ENCODE peak calls at places on chromosome 4, in nine cellular contexts. One of them, this sample, is unnamed.

GRCh38 chr4:108272046-108272445 is 103.3 kb upstream of the LEF1 start:
- DNase-seq in endodermal cell: no peak
- DNase-seq in left ventricle myocardium inferior: no peak
- DNase-seq in MM.1S: no peak
- DNase-seq in psoas muscle: no peak
- DNase-seq in ovary: no peak
- DNase-seq in cardiac muscle cell: no peak
- DNase-seq in GM23338: no peak
- DNase-seq in heart left ventricle: no peak
- DNase-seq in this sample: no peak

GRCh38 chr4:150647008-150647407 is 65.1 kb downstream of the MAB21L2 start:
- DNase-seq in endodermal cell: no peak
- DNase-seq in left ventricle myocardium inferior: no peak
- DNase-seq in MM.1S: no peak
- DNase-seq in psoas muscle: no peak
- DNase-seq in ovary: no peak
- DNase-seq in cardiac muscle cell: no peak
- DNase-seq in GM23338: no peak
- DNase-seq in heart left ventricle: no peak
- DNase-seq in this sample: peak

GRCh38 chr4:168613869-168614268 is 117.0 kb downstream of the PALLD start:
- DNase-seq in endodermal cell: no peak
- DNase-seq in left ventricle myocardium inferior: no peak
- DNase-seq in MM.1S: no peak
- DNase-seq in psoas muscle: no peak
- DNase-seq in ovary: no peak
- DNase-seq in cardiac muscle cell: no peak
- DNase-seq in GM23338: no peak
- DNase-seq in heart left ventricle: no peak
- DNase-seq in this sample: no peak

GRCh38 chr4:167897116-167897515 is 195.2 kb upstream of the ANXA10 start:
- DNase-seq in endodermal cell: peak
- DNase-seq in left ventricle myocardium inferior: no peak
- DNase-seq in MM.1S: no peak
- DNase-seq in psoas muscle: no peak
- DNase-seq in ovary: no peak
- DNase-seq in cardiac muscle cell: peak
- DNase-seq in GM23338: peak
- DNase-seq in heart left ventricle: no peak
- DNase-seq in this sample: peak

GRCh38 chr4:189087981-189088380 is 852.7 kb upstream of the FRG1 start:
- DNase-seq in endodermal cell: no peak
- DNase-seq in left ventricle myocardium inferior: no peak
- DNase-seq in MM.1S: no peak
- DNase-seq in psoas muscle: no peak
- DNase-seq in ovary: no peak
- DNase-seq in cardiac muscle cell: no peak
- DNase-seq in GM23338: no peak
- DNase-seq in heart left ventricle: no peak
- DNase-seq in this sample: no peak

GRCh38 chr4:15649914-15650545 is 5.1 kb downstream of the FBXL5 start:
- DNase-seq in endodermal cell: peak
- DNase-seq in left ventricle myocardium inferior: no peak
- DNase-seq in MM.1S: peak
- DNase-seq in psoas muscle: no peak
- DNase-seq in ovary: no peak
- DNase-seq in cardiac muscle cell: peak
- DNase-seq in GM23338: peak
- DNase-seq in heart left ventricle: peak
- DNase-seq in this sample: peak

GRCh38 chr4:25207997-25208396 is 25.8 kb upstream of the PI4K2B start:
- DNase-seq in endodermal cell: no peak
- DNase-seq in left ventricle myocardium inferior: no peak
- DNase-seq in MM.1S: no peak
- DNase-seq in psoas muscle: no peak
- DNase-seq in ovary: no peak
- DNase-seq in cardiac muscle cell: no peak
- DNase-seq in GM23338: no peak
- DNase-seq in heart left ventricle: no peak
- DNase-seq in this sample: no peak

GRCh38 chr4:51843309-51844156 is 580 bp downstream of the DCUN1D4 start:
- DNase-seq in endodermal cell: peak
- DNase-seq in left ventricle myocardium inferior: peak
- DNase-seq in MM.1S: peak
- DNase-seq in psoas muscle: peak
- DNase-seq in ovary: peak
- DNase-seq in cardiac muscle cell: peak
- DNase-seq in GM23338: peak
- DNase-seq in heart left ventricle: peak
- DNase-seq in this sample: peak

GRCh38 chr4:26736621-26737020 is 124.0 kb upstream of the STIM2 start:
- DNase-seq in endodermal cell: no peak
- DNase-seq in left ventricle myocardium inferior: no peak
- DNase-seq in MM.1S: no peak
- DNase-seq in psoas muscle: no peak
- DNase-seq in ovary: no peak
- DNase-seq in cardiac muscle cell: no peak
- DNase-seq in GM23338: no peak
- DNase-seq in heart left ventricle: no peak
- DNase-seq in this sample: no peak

GRCh38 chr4:105126311-105127153 is 20.1 kb upstream of the TET2 start:
- DNase-seq in endodermal cell: no peak
- DNase-seq in left ventricle myocardium inferior: no peak
- DNase-seq in MM.1S: no peak
- DNase-seq in psoas muscle: no peak
- DNase-seq in ovary: no peak
- DNase-seq in cardiac muscle cell: peak
- DNase-seq in GM23338: no peak
- DNase-seq in heart left ventricle: no peak
- DNase-seq in this sample: peak

GRCh38 chr4:89129080-89129640 is 17.8 kb downstream of the TIGD2 start:
- DNase-seq in endodermal cell: no peak
- DNase-seq in left ventricle myocardium inferior: no peak
- DNase-seq in MM.1S: no peak
- DNase-seq in psoas muscle: no peak
- DNase-seq in ovary: no peak
- DNase-seq in cardiac muscle cell: peak
- DNase-seq in GM23338: no peak
- DNase-seq in heart left ventricle: no peak
- DNase-seq in this sample: peak

GRCh38 chr4:5444918-5445517 is 263.3 kb downstream of the EVC2 start:
- DNase-seq in endodermal cell: peak
- DNase-seq in left ventricle myocardium inferior: no peak
- DNase-seq in MM.1S: no peak
- DNase-seq in psoas muscle: no peak
- DNase-seq in ovary: no peak
- DNase-seq in cardiac muscle cell: no peak
- DNase-seq in GM23338: no peak
- DNase-seq in heart left ventricle: no peak
- DNase-seq in this sample: no peak

GRCh38 chr4:56606385-56606784 is 74.7 kb downstream of the HOPX start:
- DNase-seq in endodermal cell: no peak
- DNase-seq in left ventricle myocardium inferior: no peak
- DNase-seq in MM.1S: no peak
- DNase-seq in psoas muscle: no peak
- DNase-seq in ovary: no peak
- DNase-seq in cardiac muscle cell: no peak
- DNase-seq in GM23338: peak
- DNase-seq in heart left ventricle: no peak
- DNase-seq in this sample: no peak

GRCh38 chr4:111842336-111842735 is 302.9 kb upstream of the FAM241A start:
- DNase-seq in endodermal cell: no peak
- DNase-seq in left ventricle myocardium inferior: no peak
- DNase-seq in MM.1S: no peak
- DNase-seq in psoas muscle: no peak
- DNase-seq in ovary: no peak
- DNase-seq in cardiac muscle cell: no peak
- DNase-seq in GM23338: no peak
- DNase-seq in heart left ventricle: no peak
- DNase-seq in this sample: peak

GRCh38 chr4:140943887-140944515 is 187.8 kb upstream of the TBC1D9 start:
- DNase-seq in endodermal cell: no peak
- DNase-seq in left ventricle myocardium inferior: no peak
- DNase-seq in MM.1S: no peak
- DNase-seq in psoas muscle: no peak
- DNase-seq in ovary: no peak
- DNase-seq in cardiac muscle cell: peak
- DNase-seq in GM23338: no peak
- DNase-seq in heart left ventricle: no peak
- DNase-seq in this sample: peak

GRCh38 chr4:112704322-112704721 is 67.4 kb downstream of the LARP7 start:
- DNase-seq in endodermal cell: peak
- DNase-seq in left ventricle myocardium inferior: no peak
- DNase-seq in MM.1S: no peak
- DNase-seq in psoas muscle: no peak
- DNase-seq in ovary: no peak
- DNase-seq in cardiac muscle cell: no peak
- DNase-seq in GM23338: no peak
- DNase-seq in heart left ventricle: no peak
- DNase-seq in this sample: no peak

GRCh38 chr4:21901831-21902230 is 46.7 kb downstream of the KCNIP4 start:
- DNase-seq in endodermal cell: no peak
- DNase-seq in left ventricle myocardium inferior: no peak
- DNase-seq in MM.1S: no peak
- DNase-seq in psoas muscle: no peak
- DNase-seq in ovary: no peak
- DNase-seq in cardiac muscle cell: no peak
- DNase-seq in GM23338: no peak
- DNase-seq in heart left ventricle: no peak
- DNase-seq in this sample: peak

GRCh38 chr4:121428721-121429120 is 47.9 kb upstream of the QRFPR start:
- DNase-seq in endodermal cell: no peak
- DNase-seq in left ventricle myocardium inferior: no peak
- DNase-seq in MM.1S: no peak
- DNase-seq in psoas muscle: no peak
- DNase-seq in ovary: no peak
- DNase-seq in cardiac muscle cell: peak
- DNase-seq in GM23338: no peak
- DNase-seq in heart left ventricle: no peak
- DNase-seq in this sample: no peak

DNA sequence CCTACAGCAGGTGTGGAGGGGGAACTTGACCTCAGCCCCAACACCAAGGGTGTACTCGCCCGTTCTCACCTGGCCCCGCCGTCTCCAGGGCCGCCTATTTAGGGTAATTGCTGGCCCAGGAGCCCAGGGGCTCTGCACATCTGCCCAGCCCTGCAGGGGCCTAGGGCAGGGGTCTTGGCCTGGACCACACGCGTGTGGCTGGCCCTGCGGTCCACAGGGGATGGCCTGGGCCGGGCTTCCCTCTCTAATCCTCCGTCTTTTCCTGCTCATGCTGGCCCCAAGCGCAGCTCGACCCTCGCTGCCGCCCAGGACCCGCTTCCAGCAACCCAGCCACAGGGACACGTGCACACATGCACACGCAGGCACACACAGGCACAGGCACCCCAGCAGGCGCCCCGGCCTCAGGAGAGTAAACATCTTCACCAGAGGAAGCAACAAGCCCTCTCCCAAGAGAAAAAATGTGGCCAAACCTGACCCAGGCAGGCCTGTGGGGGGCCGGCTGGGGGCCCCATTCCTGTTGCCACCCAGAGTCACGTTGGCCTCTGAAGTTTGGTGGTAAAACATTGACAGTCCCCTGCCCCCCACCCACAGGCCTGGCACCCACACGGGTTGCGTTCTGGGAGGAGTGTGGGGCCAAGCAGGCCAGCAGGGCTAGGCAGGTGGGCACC is 24.6 kb upstream of the FGFR3 start:
- DNase-seq in endodermal cell: no peak
- DNase-seq in left ventricle myocardium inferior: no peak
- DNase-seq in MM.1S: no peak
- DNase-seq in psoas muscle: no peak
- DNase-seq in ovary: no peak
- DNase-seq in cardiac muscle cell: no peak
- DNase-seq in GM23338: no peak
- DNase-seq in heart left ventricle: no peak
- DNase-seq in this sample: no peak
- H3K4me3 ChIP-seq in endodermal cell: peak
- H3K4me3 ChIP-seq in left ventricle myocardium inferior: no peak
- H3K4me3 ChIP-seq in MM.1S: no peak
- H3K4me3 ChIP-seq in psoas muscle: peak
- H3K4me3 ChIP-seq in ovary: no peak
- H3K4me3 ChIP-seq in cardiac muscle cell: no peak
- H3K4me3 ChIP-seq in GM23338: peak
- H3K4me3 ChIP-seq in heart left ventricle: no peak
- H3K4me3 ChIP-seq in this sample: no peak

DNA sequence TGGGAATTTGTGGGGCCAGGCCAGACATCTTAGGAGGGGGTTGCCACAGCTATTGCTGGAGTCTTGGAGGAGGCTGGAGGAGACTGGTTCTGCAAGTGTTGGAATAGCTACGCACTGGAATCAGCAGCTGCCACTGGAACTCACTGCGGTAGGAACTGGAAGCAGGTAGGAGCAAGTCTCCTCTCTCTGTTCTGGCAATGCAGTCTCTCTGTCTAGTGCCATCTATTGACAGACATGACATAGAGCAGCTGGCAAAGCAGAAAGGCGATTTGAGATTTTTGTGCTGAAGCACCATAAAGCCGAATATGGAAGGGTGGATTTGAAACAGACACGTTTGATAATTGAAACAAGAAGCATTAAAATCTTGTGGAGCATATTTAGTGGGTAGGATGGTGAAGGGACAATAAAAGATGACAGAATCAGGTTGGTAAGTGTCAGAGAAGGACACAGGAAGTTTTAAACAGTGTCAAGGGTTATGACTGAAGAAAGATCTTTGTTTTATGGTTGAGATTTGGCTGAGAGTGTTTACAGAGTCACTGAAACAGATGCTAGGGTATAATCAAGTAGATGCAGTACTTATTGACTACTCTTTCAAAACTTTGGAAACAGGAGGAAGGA is 23.5 kb upstream of the SYNPO2 start:
- DNase-seq in endodermal cell: peak
- DNase-seq in left ventricle myocardium inferior: no peak
- DNase-seq in MM.1S: peak
- DNase-seq in psoas muscle: no peak
- DNase-seq in ovary: no peak
- DNase-seq in cardiac muscle cell: peak
- DNase-seq in GM23338: peak
- DNase-seq in heart left ventricle: peak
- DNase-seq in this sample: peak
- TF ChIP-seq CTCF in endodermal cell: peak
- TF ChIP-seq CTCF in left ventricle myocardium inferior: peak
- TF ChIP-seq CTCF in MM.1S: peak
- TF ChIP-seq CTCF in psoas muscle: peak
- TF ChIP-seq CTCF in ovary: no peak
- TF ChIP-seq CTCF in cardiac muscle cell: peak
- TF ChIP-seq CTCF in GM23338: peak
- TF ChIP-seq CTCF in heart left ventricle: peak
- TF ChIP-seq CTCF in this sample: peak

GRCh38 chr4:29467044-29467717 is 1253.0 kb upstream of the PCDH7 start:
- DNase-seq in endodermal cell: no peak
- DNase-seq in left ventricle myocardium inferior: no peak
- DNase-seq in MM.1S: no peak
- DNase-seq in psoas muscle: no peak
- DNase-seq in ovary: no peak
- DNase-seq in cardiac muscle cell: no peak
- DNase-seq in GM23338: no peak
- DNase-seq in heart left ventricle: no peak
- DNase-seq in this sample: no peak
- H3K4me3 ChIP-seq in endodermal cell: no peak
- H3K4me3 ChIP-seq in left ventricle myocardium inferior: no peak
- H3K4me3 ChIP-seq in MM.1S: no peak
- H3K4me3 ChIP-seq in psoas muscle: no peak
- H3K4me3 ChIP-seq in ovary: no peak
- H3K4me3 ChIP-seq in cardiac muscle cell: no peak
- H3K4me3 ChIP-seq in GM23338: no peak
- H3K4me3 ChIP-seq in heart left ventricle: no peak
- H3K4me3 ChIP-seq in this sample: no peak

GRCh38 chr4:114132830-114133229 is 153.4 kb upstream of the ARSJ start:
- DNase-seq in endodermal cell: no peak
- DNase-seq in left ventricle myocardium inferior: no peak
- DNase-seq in MM.1S: peak
- DNase-seq in psoas muscle: no peak
- DNase-seq in ovary: no peak
- DNase-seq in cardiac muscle cell: peak
- DNase-seq in GM23338: peak
- DNase-seq in heart left ventricle: no peak
- DNase-seq in this sample: no peak
- TF ChIP-seq CTCF in endodermal cell: peak
- TF ChIP-seq CTCF in left ventricle myocardium inferior: no peak
- TF ChIP-seq CTCF in MM.1S: peak
- TF ChIP-seq CTCF in psoas muscle: no peak
- TF ChIP-seq CTCF in ovary: no peak
- TF ChIP-seq CTCF in cardiac muscle cell: peak
- TF ChIP-seq CTCF in GM23338: peak
- TF ChIP-seq CTCF in heart left ventricle: no peak
- TF ChIP-seq CTCF in this sample: peak

This sample was measured in AG10803.